ENCODE peak calls at places on chromosomes 4 and X, in five cellular contexts. Q is astrocyte, G is GM23338, C is SK-N-SH, A is HCT116. K is an unnamed sample.

GRCh38 chr4:159526172-159526571 is 423.3 kb downstream of the RAPGEF2 start:
- DNase-seq in G (no peak), A (no peak), C (no peak), Q (no peak), K (no peak)

GRCh38 chr4:118849867-118850812 is 14.2 kb upstream of the SEC24D start:
- DNase-seq in G (peak), C (no peak), A (no peak), Q (no peak), K (peak)

GRCh38 chr4:128570380-128570779 is 239.1 kb upstream of the JADE1 start:
- DNase-seq in A (no peak), Q (no peak), G (no peak), C (no peak), K (no peak)

GRCh38 chr4:95367824-95368223 is 180.9 kb downstream of the UNC5C start:
- DNase-seq in C (peak), A (no peak), G (no peak), Q (no peak), K (no peak)

GRCh38 chr4:168674869-168675268 is 178.0 kb downstream of the PALLD start:
- DNase-seq in A (no peak), Q (no peak), G (no peak), C (no peak), K (no peak)

GRCh38 chr4:48904101-48904500 is 2.5 kb downstream of the OCIAD2 start:
- DNase-seq in C (no peak), G (no peak), A (no peak), Q (no peak), K (peak)

GRCh38 chr4:164536829-164537228 is 217.1 kb upstream of the SMIM31 start:
- DNase-seq in A (peak), C (no peak), Q (peak), G (no peak), K (no peak)

GRCh38 chrX:110062919-110063318 is 60.0 kb downstream of the TMEM164 start:
- DNase-seq in A (no peak), G (no peak), Q (no peak), C (no peak), K (no peak)

GRCh38 chr4:155629183-155629825 is 37.3 kb upstream of the GUCY1A1 start:
- DNase-seq in A (no peak), Q (peak), G (no peak), C (no peak), K (no peak)

GRCh38 chrX:20320461-20321159 is 53.9 kb upstream of the RPS6KA3 start:
- DNase-seq in Q (no peak), C (no peak), A (no peak), G (no peak), K (peak)
- H2AFZ ChIP-seq in Q (no peak), C (no peak), A (no peak), G (no peak), K (no peak)

GRCh38 chrX:11016728-11017127 is 94.4 kb upstream of the HCCS start:
- DNase-seq in Q (no peak), G (no peak), C (no peak), A (no peak), K (no peak)
- H2AFZ ChIP-seq in Q (no peak), G (no peak), C (no peak), A (no peak), K (no peak)

GRCh38 chr4:38154681-38155588 is 194.7 kb downstream of the PTTG2 start:
- DNase-seq in G (no peak), A (no peak), C (no peak), Q (no peak), K (no peak)

GRCh38 chr4:38154251-38154650 is 194.1 kb downstream of the PTTG2 start:
- DNase-seq in C (no peak), Q (no peak), A (no peak), G (no peak), K (no peak)

GRCh38 chr4:38160487-38161207 is 200.4 kb downstream of the PTTG2 start:
- DNase-seq in C (no peak), Q (peak), G (peak), A (peak), K (no peak)

GRCh38 chr4:38155589-38156294 is 195.5 kb downstream of the PTTG2 start:
- DNase-seq in Q (no peak), G (no peak), A (no peak), C (no peak), K (no peak)

DNA sequence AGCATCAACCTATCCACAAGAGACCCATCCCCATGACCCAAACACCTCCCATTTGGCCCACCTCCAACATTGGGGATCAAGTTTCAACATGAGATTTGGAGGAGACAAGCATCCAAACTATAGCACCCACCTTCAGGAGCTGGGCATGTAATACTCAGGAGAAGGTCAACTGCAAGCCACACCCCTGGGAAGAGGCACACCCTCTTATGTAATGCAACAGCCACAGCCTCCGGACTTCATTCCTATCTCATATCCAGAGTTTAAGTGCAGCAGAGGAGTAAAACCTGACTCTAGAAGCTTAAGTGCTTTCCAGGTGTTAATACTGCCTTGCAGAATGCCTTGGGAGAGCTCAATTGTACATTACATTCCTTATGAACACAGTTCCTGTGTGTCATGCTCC is 197.4 kb downstream of the PTTG2 start:
- DNase-seq in C (no peak), A (no peak), Q (no peak), G (no peak), K (no peak)
- H2AFZ ChIP-seq in C (no peak), A (no peak), Q (no peak), G (no peak), K (no peak)

DNA sequence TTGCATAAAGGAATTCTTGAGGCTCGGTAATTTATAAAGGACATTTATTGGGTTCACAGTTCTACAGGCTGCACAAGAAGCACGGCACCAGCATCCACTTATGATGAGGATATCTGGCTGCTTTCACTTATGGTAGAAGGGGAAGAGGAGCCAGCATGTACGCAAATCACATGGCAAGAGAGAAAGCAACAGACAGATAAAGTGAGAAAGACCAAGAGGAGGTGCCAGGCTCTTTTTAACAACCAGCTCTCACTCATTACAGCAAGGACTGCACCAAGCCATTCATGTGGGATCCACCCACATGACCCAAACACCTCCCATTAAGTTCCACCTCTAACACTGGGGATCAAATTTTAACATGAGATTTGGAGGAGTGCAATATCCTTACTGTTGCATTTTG is 1198.2 kb downstream of the ADGRL3 start:
- DNase-seq in A (no peak), G (no peak), Q (no peak), C (no peak), K (no peak)
- H2AFZ ChIP-seq in A (no peak), G (peak), Q (no peak), C (no peak), K (no peak)

DNA sequence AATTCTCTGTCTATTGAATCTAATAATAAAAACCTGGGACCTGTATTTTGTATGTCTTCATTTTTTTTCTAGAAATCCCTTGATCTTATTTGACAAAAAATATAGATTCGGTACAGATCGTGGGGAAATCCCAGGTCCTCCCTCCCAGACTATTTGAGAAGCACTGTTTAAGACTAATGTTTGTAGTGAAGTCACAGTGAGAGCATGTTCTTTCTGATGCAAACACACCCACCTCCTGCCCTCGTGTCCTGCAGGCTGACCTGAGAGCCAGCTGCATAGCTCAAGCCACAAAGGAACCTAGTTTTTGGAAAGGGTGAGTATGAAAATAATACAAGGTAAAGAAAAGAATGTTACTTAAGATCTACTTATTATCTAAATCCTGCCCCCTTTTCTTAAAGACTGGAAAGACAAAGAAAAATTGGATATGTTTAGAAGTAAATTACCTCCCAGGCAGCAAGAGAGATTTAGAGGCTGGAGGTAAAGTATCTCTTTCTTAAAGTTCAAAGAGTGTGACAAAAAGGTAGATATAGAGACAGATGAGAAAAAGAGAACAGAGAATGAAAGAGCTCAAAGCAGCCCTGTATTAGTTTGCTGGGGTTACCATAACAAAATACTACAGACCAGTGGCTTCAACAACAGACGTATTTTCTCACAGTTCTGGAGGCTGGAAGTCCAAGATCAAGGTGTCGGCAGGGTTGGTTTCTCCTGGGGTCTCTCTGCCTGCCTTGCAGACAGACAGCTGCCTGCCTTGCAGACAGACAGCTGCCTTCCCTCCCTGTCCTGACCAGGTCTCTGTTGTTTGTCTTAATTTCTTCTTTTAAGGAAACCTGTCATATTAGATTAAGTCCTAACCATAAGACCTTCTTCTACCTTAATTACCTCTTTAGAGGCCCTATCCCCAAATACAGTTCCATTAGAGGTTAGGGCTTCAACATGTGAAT is 20.4 kb upstream of the DCTD start:
- DNase-seq in C (no peak), A (no peak), Q (no peak), G (no peak), K (no peak)
- H2AFZ ChIP-seq in C (peak), A (peak), Q (peak), G (peak), K (peak)